ENCODE peak calls at places on chromosome 1, in four cellular contexts. N is stimulated activated CD4-positive, alpha-beta T cell treated with anti-CD3 and anti-CD28 coated beads, Interleukin-4, amount 100 ng/mL, for 24 hours; P is activated CD4-positive, alpha-beta T cell treated with anti-CD3 and anti-CD28 coated beads, Interleukin-2, amount 50 U/mL, for 1 hour; G is NCI-H1092. U is an unnamed sample.
A peak's percentile ranks its signal among the peaks of the same experiment; 100 is the strongest.

GRCh38 chr1:198333744-198334143 is 176.9 kb downstream of the NEK7 start:
- DNase-seq in N (no peak), P (no peak), G (no peak), U (peak; percentile 39)

GRCh38 chr1:6603851-6604558 is 1.3 kb upstream of the KLHL21 start:
- DNase-seq in N (no peak), P (no peak), G (no peak), U (no peak)

GRCh38 chr1:229769006-229769405 is 143.0 kb downstream of the URB2 start:
- DNase-seq in N (no peak), P (no peak), G (no peak), U (no peak)

GRCh38 chr1:84433253-84434080 is 35.2 kb downstream of the DNASE2B start:
- DNase-seq in N (peak; percentile 55), P (peak; percentile 43), G (peak; percentile 67), U (peak; percentile 65)

GRCh38 chr1:30609336-30610280 is 113.8 kb downstream of the MATN1 start:
- DNase-seq in N (no peak), P (no peak), G (no peak), U (no peak)

GRCh38 chr1:243882276-243882675 is 32.2 kb upstream of the AKT3 start:
- DNase-seq in N (no peak), P (no peak), G (no peak), U (no peak)

GRCh38 chr1:53499257-53500183 is 40.3 kb downstream of the DMRTB1 start:
- DNase-seq in N (no peak), P (no peak), G (no peak), U (no peak)

GRCh38 chr1:150558761-150559626 is 9.8 kb downstream of the ADAMTSL4 start:
- DNase-seq in N (no peak), P (no peak), G (no peak), U (no peak)

GRCh38 chr1:223504741-223505140 is 111.5 kb downstream of the CCDC185 start:
- DNase-seq in N (no peak), P (no peak), G (peak; percentile 78), U (no peak)

GRCh38 chr1:16727190-16728111 is 12.9 kb upstream of the RNU1-4 start:
- DNase-seq in N (peak; percentile 84), P (peak; percentile 36), G (no peak), U (peak; percentile 55)

GRCh38 chr1:77509051-77509492 is 173.4 kb downstream of the ZZZ3 start:
- DNase-seq in N (no peak), P (no peak), G (no peak), U (no peak)

GRCh38 chr1:93827128-93827527 is 51.9 kb downstream of the DNTTIP2 start:
- DNase-seq in N (no peak), P (no peak), G (peak; percentile 18), U (no peak)

GRCh38 chr1:109864960-109865611 is 45.6 kb upstream of the CSF1 start:
- DNase-seq in N (no peak), P (no peak), G (no peak), U (no peak)

GRCh38 chr1:160942926-160943325 is 11.7 kb downstream of the ITLN2 start:
- DNase-seq in N (no peak), P (no peak), G (no peak), U (peak; percentile 49)

U was measured in ACHN.